ENCODE peak calls at places on chromosomes 1 and 21, in four cellular contexts. W is fibroblast of the aortic adventitia, E is hepatocyte, L is left lung. I is an unnamed sample.

GRCh38 chr1:73813726-73814125 is 384.2 kb downstream of the LRRIQ3 start:
- DNase-seq in W (no peak), E (peak), L (no peak), I (peak)

GRCh38 chr1:82225407-82226197 is 424.9 kb downstream of the ADGRL2 start:
- DNase-seq in W (peak), E (no peak), L (no peak), I (peak)

GRCh38 chr1:212557739-212558664 is 50.6 kb upstream of the ATF3 start:
- DNase-seq in W (peak), E (peak), L (peak), I (peak)

GRCh38 chr1:222792744-222793143 is 22.1 kb upstream of the DISP1 start:
- DNase-seq in W (peak), E (peak), L (no peak), I (no peak)

GRCh38 chr1:58881471-58881994 is 97.7 kb upstream of the JUN start:
- DNase-seq in W (peak), E (peak), L (no peak), I (peak)

GRCh38 chr1:234881893-234882771 is 246.5 kb downstream of the TOMM20 start:
- DNase-seq in W (no peak), E (no peak), L (no peak), I (no peak)

GRCh38 chr1:208203127-208203847 is 40.9 kb downstream of the PLXNA2 start:
- DNase-seq in W (peak), E (no peak), L (peak), I (peak)

GRCh38 chr1:228837817-228838716 is 102.8 kb downstream of the RHOU start:
- DNase-seq in W (peak), E (peak), L (no peak), I (peak)

GRCh38 chr1:40032240-40032891 is 8.2 kb upstream of the CAP1 start:
- DNase-seq in W (peak), E (peak), L (no peak), I (peak)

GRCh38 chr1:232149302-232150201 is 480.4 kb downstream of the SIPA1L2 start:
- DNase-seq in W (peak), E (no peak), L (no peak), I (peak)

GRCh38 chr1:113195115-113195845 is 122.3 kb downstream of the LRIG2 start:
- DNase-seq in W (no peak), E (no peak), L (no peak), I (no peak)

GRCh38 chr1:227785812-227786608 is 29.5 kb upstream of the PRSS38 start:
- DNase-seq in W (no peak), E (no peak), L (peak), I (no peak)

GRCh38 chr21:41453761-41454160 is 27.7 kb downstream of the MX1 start:
- DNase-seq in W (no peak), E (no peak), L (no peak), I (no peak)

GRCh38 chr21:41460578-41461527 is 34.8 kb downstream of the MX1 start:
- DNase-seq in W (peak), E (peak), L (peak), I (peak)

GRCh38 chr21:41459884-41460534 is 34.0 kb downstream of the MX1 start:
- DNase-seq in W (no peak), E (no peak), L (no peak), I (no peak)

GRCh38 chr21:41458559-41458958 is 32.5 kb downstream of the MX1 start:
- DNase-seq in W (no peak), E (no peak), L (no peak), I (no peak)

DNA sequence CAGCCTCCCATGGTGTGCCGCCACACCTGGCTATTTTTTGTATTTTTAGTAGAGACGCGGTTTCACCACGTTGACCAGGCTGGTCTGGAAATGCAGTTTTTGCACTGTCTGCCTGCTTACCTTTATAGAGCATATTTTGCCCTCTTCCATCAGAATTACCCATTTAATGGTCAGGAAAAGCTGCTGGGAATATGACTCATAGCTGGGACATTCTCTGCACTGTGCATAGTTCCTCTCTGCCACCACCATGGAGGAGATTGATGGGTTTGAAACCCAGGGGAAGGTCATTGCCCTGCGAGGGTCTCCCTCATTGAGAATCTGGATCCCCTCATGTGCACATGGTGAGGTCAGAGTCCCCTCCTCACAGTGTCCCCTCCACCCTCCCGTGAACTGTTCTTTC is 32.1 kb downstream of the MX1 start:
- DNase-seq in W (no peak), E (no peak), L (no peak), I (no peak)
- TF ChIP-seq CTCF in W (no peak), E (no peak), L (no peak), I (no peak)

GRCh38 chr1:109191377-109191776 is 22.3 kb upstream of the SARS1 start:
- DNase-seq in W (no peak), E (no peak), L (no peak), I (no peak)
- TF ChIP-seq CTCF in W (peak), E (no peak), L (no peak), I (no peak)

DNA sequence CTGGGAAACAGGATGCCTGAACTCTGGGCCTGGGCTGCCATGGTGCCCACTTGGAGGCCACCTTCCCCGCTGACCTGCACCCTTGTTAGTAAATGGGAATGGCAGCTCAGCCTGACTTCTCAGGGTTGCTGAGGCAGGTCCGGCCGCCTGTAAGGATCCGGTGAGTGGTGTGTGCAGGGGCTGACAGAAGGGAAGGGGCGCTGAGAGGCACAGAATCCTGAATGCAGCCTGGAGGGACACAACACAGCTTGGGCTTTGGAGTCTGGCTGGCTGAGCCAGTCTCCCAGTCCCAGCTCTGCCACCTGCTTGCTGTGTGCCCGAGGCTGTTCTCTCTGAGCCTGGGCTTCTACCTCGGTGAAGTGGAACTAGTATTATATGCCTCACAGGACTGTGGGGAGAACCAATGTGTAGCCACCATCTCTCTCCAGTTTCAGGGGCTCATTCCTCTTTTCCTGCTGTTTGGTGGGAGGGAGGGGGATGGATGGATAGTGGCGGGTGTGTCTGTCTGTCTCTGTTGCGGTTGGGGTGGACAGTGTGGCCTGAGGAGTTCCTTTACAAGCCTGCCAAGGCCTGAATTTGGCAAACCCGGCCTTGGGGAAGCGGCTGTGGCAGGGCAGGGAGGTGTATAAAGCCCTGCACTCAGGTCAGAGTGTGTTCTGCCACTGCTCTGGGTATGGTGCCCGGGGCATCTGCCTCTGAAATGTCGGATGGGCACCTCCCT is 18.0 kb downstream of the ADORA1 start:
- DNase-seq in W (no peak), E (no peak), L (no peak), I (no peak)
- TF ChIP-seq CTCF in W (no peak), E (no peak), L (no peak), I (no peak)

GRCh38 chr21:33359446-33359845 is 34.7 kb downstream of the IFNAR1 start:
- DNase-seq in W (no peak), E (no peak), L (no peak), I (no peak)

GRCh38 chr21:33355996-33356395 is 31.2 kb downstream of the IFNAR1 start:
- DNase-seq in W (no peak), E (no peak), L (no peak), I (no peak)

GRCh38 chr21:33355355-33355754 is 30.6 kb downstream of the IFNAR1 start:
- DNase-seq in W (no peak), E (no peak), L (no peak), I (no peak)

GRCh38 chr21:33360281-33360680 is 35.5 kb downstream of the IFNAR1 start:
- DNase-seq in W (peak), E (no peak), L (no peak), I (no peak)

DNA sequence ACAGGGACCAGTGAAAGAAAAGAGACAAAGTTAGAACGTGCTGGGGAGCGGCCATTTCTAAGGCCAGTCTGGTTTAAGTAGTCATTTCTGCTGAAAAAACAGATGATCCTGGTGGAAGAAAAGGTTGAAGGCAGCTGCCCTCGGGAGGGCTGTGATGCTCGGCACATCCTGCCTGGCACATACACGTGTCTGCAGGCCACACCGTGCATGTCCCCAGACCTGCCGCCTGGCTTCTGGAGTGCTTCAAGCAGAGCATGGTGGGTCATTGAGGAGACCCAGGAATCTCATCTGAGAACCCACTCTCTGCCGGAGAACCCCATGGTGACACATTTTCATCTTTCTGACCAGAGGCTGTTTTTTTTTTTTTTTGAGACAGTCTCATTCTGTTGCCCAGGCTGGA is 32.4 kb downstream of the IFNAR1 start:
- DNase-seq in W (no peak), E (no peak), L (no peak), I (no peak)
- TF ChIP-seq CTCF in W (no peak), E (no peak), L (no peak), I (no peak)

I was measured in mammary epithelial cell.